ENCODE peak calls at places on chromosomes 16 and 17, in eight cellular contexts. One of them, this sample, is unnamed.

GRCh38 chr16:55386534-55387296 is 62.7 kb downstream of the IRX6 start:
- DNase-seq in amygdala: no peak
- DNase-seq in iris pigment epithelial cell: no peak
- DNase-seq in NCI-H1092: no peak
- DNase-seq in HT1080: no peak
- DNase-seq in HuH-7: no peak
- DNase-seq in stimulated activated CD4-positive, alpha-beta T cell treated with anti-CD3 and anti-CD28 coated beads, Interleukin-15, amount 100 ng/mL, for 1 hour: no peak
- DNase-seq in progenitor cell of endocrine pancreas: no peak
- DNase-seq in this sample: no peak

GRCh38 chr16:4371481-4372314 is at the start of gene VASN:
- DNase-seq in amygdala: peak
- DNase-seq in iris pigment epithelial cell: peak
- DNase-seq in NCI-H1092: no peak
- DNase-seq in HT1080: peak
- DNase-seq in HuH-7: peak
- DNase-seq in stimulated activated CD4-positive, alpha-beta T cell treated with anti-CD3 and anti-CD28 coated beads, Interleukin-15, amount 100 ng/mL, for 1 hour: peak
- DNase-seq in progenitor cell of endocrine pancreas: peak
- DNase-seq in this sample: peak

GRCh38 chr17:29567362-29568330 is 809 bp upstream of the ABHD15 start:
- DNase-seq in amygdala: peak
- DNase-seq in iris pigment epithelial cell: peak
- DNase-seq in NCI-H1092: peak
- DNase-seq in HT1080: peak
- DNase-seq in HuH-7: peak
- DNase-seq in stimulated activated CD4-positive, alpha-beta T cell treated with anti-CD3 and anti-CD28 coated beads, Interleukin-15, amount 100 ng/mL, for 1 hour: peak
- DNase-seq in progenitor cell of endocrine pancreas: peak
- DNase-seq in this sample: peak

GRCh38 chr17:41176744-41177387 is 1.2 kb downstream of the KRTAP4-2 start:
- DNase-seq in amygdala: no peak
- DNase-seq in iris pigment epithelial cell: no peak
- DNase-seq in NCI-H1092: no peak
- DNase-seq in HT1080: no peak
- DNase-seq in HuH-7: no peak
- DNase-seq in stimulated activated CD4-positive, alpha-beta T cell treated with anti-CD3 and anti-CD28 coated beads, Interleukin-15, amount 100 ng/mL, for 1 hour: no peak
- DNase-seq in progenitor cell of endocrine pancreas: no peak
- DNase-seq in this sample: no peak

GRCh38 chr16:53922805-53923645 is 219.1 kb downstream of the FTO start:
- DNase-seq in amygdala: no peak
- DNase-seq in iris pigment epithelial cell: no peak
- DNase-seq in NCI-H1092: peak
- DNase-seq in HT1080: no peak
- DNase-seq in HuH-7: no peak
- DNase-seq in stimulated activated CD4-positive, alpha-beta T cell treated with anti-CD3 and anti-CD28 coated beads, Interleukin-15, amount 100 ng/mL, for 1 hour: no peak
- DNase-seq in progenitor cell of endocrine pancreas: no peak
- DNase-seq in this sample: no peak

GRCh38 chr16:27486344-27486743 is 63.4 kb downstream of the GTF3C1 start:
- DNase-seq in amygdala: no peak
- DNase-seq in iris pigment epithelial cell: no peak
- DNase-seq in NCI-H1092: no peak
- DNase-seq in HT1080: no peak
- DNase-seq in HuH-7: no peak
- DNase-seq in stimulated activated CD4-positive, alpha-beta T cell treated with anti-CD3 and anti-CD28 coated beads, Interleukin-15, amount 100 ng/mL, for 1 hour: no peak
- DNase-seq in progenitor cell of endocrine pancreas: no peak
- DNase-seq in this sample: no peak

GRCh38 chr17:5758651-5759050 is 174.3 kb upstream of the NLRP1 start:
- DNase-seq in amygdala: no peak
- DNase-seq in iris pigment epithelial cell: peak
- DNase-seq in NCI-H1092: no peak
- DNase-seq in HT1080: peak
- DNase-seq in HuH-7: no peak
- DNase-seq in stimulated activated CD4-positive, alpha-beta T cell treated with anti-CD3 and anti-CD28 coated beads, Interleukin-15, amount 100 ng/mL, for 1 hour: no peak
- DNase-seq in progenitor cell of endocrine pancreas: no peak
- DNase-seq in this sample: no peak

GRCh38 chr17:28228109-28228840 is 90.7 kb upstream of the TMEM97 start:
- DNase-seq in amygdala: no peak
- DNase-seq in iris pigment epithelial cell: peak
- DNase-seq in NCI-H1092: no peak
- DNase-seq in HT1080: no peak
- DNase-seq in HuH-7: peak
- DNase-seq in stimulated activated CD4-positive, alpha-beta T cell treated with anti-CD3 and anti-CD28 coated beads, Interleukin-15, amount 100 ng/mL, for 1 hour: no peak
- DNase-seq in progenitor cell of endocrine pancreas: no peak
- DNase-seq in this sample: no peak

GRCh38 chr17:3748576-3748975 is 24.9 kb downstream of the HASPIN start:
- DNase-seq in amygdala: no peak
- DNase-seq in iris pigment epithelial cell: no peak
- DNase-seq in NCI-H1092: no peak
- DNase-seq in HT1080: no peak
- DNase-seq in HuH-7: no peak
- DNase-seq in stimulated activated CD4-positive, alpha-beta T cell treated with anti-CD3 and anti-CD28 coated beads, Interleukin-15, amount 100 ng/mL, for 1 hour: no peak
- DNase-seq in progenitor cell of endocrine pancreas: no peak
- DNase-seq in this sample: no peak

GRCh38 chr16:13110124-13110796 is 208.9 kb downstream of the SHISA9 start:
- DNase-seq in amygdala: peak
- DNase-seq in iris pigment epithelial cell: peak
- DNase-seq in NCI-H1092: no peak
- DNase-seq in HT1080: peak
- DNase-seq in HuH-7: no peak
- DNase-seq in stimulated activated CD4-positive, alpha-beta T cell treated with anti-CD3 and anti-CD28 coated beads, Interleukin-15, amount 100 ng/mL, for 1 hour: no peak
- DNase-seq in progenitor cell of endocrine pancreas: no peak
- DNase-seq in this sample: no peak

GRCh38 chr16:27430923-27431484 is 29.0 kb downstream of the IL21R start:
- DNase-seq in amygdala: no peak
- DNase-seq in iris pigment epithelial cell: peak
- DNase-seq in NCI-H1092: no peak
- DNase-seq in HT1080: no peak
- DNase-seq in HuH-7: no peak
- DNase-seq in stimulated activated CD4-positive, alpha-beta T cell treated with anti-CD3 and anti-CD28 coated beads, Interleukin-15, amount 100 ng/mL, for 1 hour: no peak
- DNase-seq in progenitor cell of endocrine pancreas: peak
- DNase-seq in this sample: peak

GRCh38 chr17:3944485-3945388 is 19.5 kb downstream of the ATP2A3 start:
- DNase-seq in amygdala: peak
- DNase-seq in iris pigment epithelial cell: peak
- DNase-seq in NCI-H1092: no peak
- DNase-seq in HT1080: no peak
- DNase-seq in HuH-7: peak
- DNase-seq in stimulated activated CD4-positive, alpha-beta T cell treated with anti-CD3 and anti-CD28 coated beads, Interleukin-15, amount 100 ng/mL, for 1 hour: no peak
- DNase-seq in progenitor cell of endocrine pancreas: peak
- DNase-seq in this sample: peak

GRCh38 chr17:77893144-77894044 is 65.1 kb upstream of the TNRC6C start:
- DNase-seq in amygdala: no peak
- DNase-seq in iris pigment epithelial cell: no peak
- DNase-seq in NCI-H1092: no peak
- DNase-seq in HT1080: no peak
- DNase-seq in HuH-7: no peak
- DNase-seq in stimulated activated CD4-positive, alpha-beta T cell treated with anti-CD3 and anti-CD28 coated beads, Interleukin-15, amount 100 ng/mL, for 1 hour: no peak
- DNase-seq in progenitor cell of endocrine pancreas: no peak
- DNase-seq in this sample: peak

GRCh38 chr16:46801428-46802049 is 29.4 kb downstream of the C16orf87 start:
- DNase-seq in amygdala: no peak
- DNase-seq in iris pigment epithelial cell: no peak
- DNase-seq in NCI-H1092: no peak
- DNase-seq in HT1080: peak
- DNase-seq in HuH-7: no peak
- DNase-seq in stimulated activated CD4-positive, alpha-beta T cell treated with anti-CD3 and anti-CD28 coated beads, Interleukin-15, amount 100 ng/mL, for 1 hour: no peak
- DNase-seq in progenitor cell of endocrine pancreas: no peak
- DNase-seq in this sample: no peak

GRCh38 chr16:87816507-87817100 is 50.8 kb upstream of the KLHDC4 start:
- DNase-seq in amygdala: no peak
- DNase-seq in iris pigment epithelial cell: no peak
- DNase-seq in NCI-H1092: no peak
- DNase-seq in HT1080: no peak
- DNase-seq in HuH-7: no peak
- DNase-seq in stimulated activated CD4-positive, alpha-beta T cell treated with anti-CD3 and anti-CD28 coated beads, Interleukin-15, amount 100 ng/mL, for 1 hour: no peak
- DNase-seq in progenitor cell of endocrine pancreas: no peak
- DNase-seq in this sample: no peak

GRCh38 chr17:83041305-83041704 is 38.1 kb upstream of the METRNL start:
- DNase-seq in amygdala: no peak
- DNase-seq in iris pigment epithelial cell: peak
- DNase-seq in NCI-H1092: no peak
- DNase-seq in HT1080: peak
- DNase-seq in HuH-7: no peak
- DNase-seq in stimulated activated CD4-positive, alpha-beta T cell treated with anti-CD3 and anti-CD28 coated beads, Interleukin-15, amount 100 ng/mL, for 1 hour: no peak
- DNase-seq in progenitor cell of endocrine pancreas: no peak
- DNase-seq in this sample: no peak

GRCh38 chr17:73071387-73071999 is 21.0 kb downstream of the SLC39A11 start:
- DNase-seq in amygdala: no peak
- DNase-seq in iris pigment epithelial cell: no peak
- DNase-seq in NCI-H1092: no peak
- DNase-seq in HT1080: no peak
- DNase-seq in HuH-7: peak
- DNase-seq in stimulated activated CD4-positive, alpha-beta T cell treated with anti-CD3 and anti-CD28 coated beads, Interleukin-15, amount 100 ng/mL, for 1 hour: no peak
- DNase-seq in progenitor cell of endocrine pancreas: no peak
- DNase-seq in this sample: no peak

GRCh38 chr17:43940630-43941029 is 1.6 kb downstream of the PPY start:
- DNase-seq in amygdala: no peak
- DNase-seq in iris pigment epithelial cell: peak
- DNase-seq in NCI-H1092: peak
- DNase-seq in HT1080: peak
- DNase-seq in HuH-7: peak
- DNase-seq in stimulated activated CD4-positive, alpha-beta T cell treated with anti-CD3 and anti-CD28 coated beads, Interleukin-15, amount 100 ng/mL, for 1 hour: no peak
- DNase-seq in progenitor cell of endocrine pancreas: peak
- DNase-seq in this sample: no peak

GRCh38 chr16:78072275-78072674 is 27.2 kb upstream of the WWOX start:
- DNase-seq in amygdala: no peak
- DNase-seq in iris pigment epithelial cell: no peak
- DNase-seq in NCI-H1092: no peak
- DNase-seq in HT1080: no peak
- DNase-seq in HuH-7: no peak
- DNase-seq in stimulated activated CD4-positive, alpha-beta T cell treated with anti-CD3 and anti-CD28 coated beads, Interleukin-15, amount 100 ng/mL, for 1 hour: no peak
- DNase-seq in progenitor cell of endocrine pancreas: no peak
- DNase-seq in this sample: no peak

GRCh38 chr17:77429985-77430752 is 289.4 kb downstream of the SEC14L1 start:
- DNase-seq in amygdala: peak
- DNase-seq in iris pigment epithelial cell: peak
- DNase-seq in NCI-H1092: peak
- DNase-seq in HT1080: peak
- DNase-seq in HuH-7: peak
- DNase-seq in stimulated activated CD4-positive, alpha-beta T cell treated with anti-CD3 and anti-CD28 coated beads, Interleukin-15, amount 100 ng/mL, for 1 hour: peak
- DNase-seq in progenitor cell of endocrine pancreas: peak
- DNase-seq in this sample: peak

GRCh38 chr16:3861808-3862451 is 18.6 kb downstream of the CREBBP start:
- DNase-seq in amygdala: no peak
- DNase-seq in iris pigment epithelial cell: peak
- DNase-seq in NCI-H1092: no peak
- DNase-seq in HT1080: peak
- DNase-seq in HuH-7: no peak
- DNase-seq in stimulated activated CD4-positive, alpha-beta T cell treated with anti-CD3 and anti-CD28 coated beads, Interleukin-15, amount 100 ng/mL, for 1 hour: no peak
- DNase-seq in progenitor cell of endocrine pancreas: no peak
- DNase-seq in this sample: no peak

GRCh38 chr17:51372345-51373004 is 112.1 kb downstream of the UTP18 start:
- DNase-seq in amygdala: peak
- DNase-seq in iris pigment epithelial cell: peak
- DNase-seq in NCI-H1092: no peak
- DNase-seq in HT1080: peak
- DNase-seq in HuH-7: peak
- DNase-seq in stimulated activated CD4-positive, alpha-beta T cell treated with anti-CD3 and anti-CD28 coated beads, Interleukin-15, amount 100 ng/mL, for 1 hour: no peak
- DNase-seq in progenitor cell of endocrine pancreas: no peak
- DNase-seq in this sample: no peak

GRCh38 chr16:70157477-70158260 is 15.9 kb upstream of the CLEC18C start:
- DNase-seq in amygdala: no peak
- DNase-seq in iris pigment epithelial cell: no peak
- DNase-seq in NCI-H1092: no peak
- DNase-seq in HT1080: peak
- DNase-seq in HuH-7: peak
- DNase-seq in stimulated activated CD4-positive, alpha-beta T cell treated with anti-CD3 and anti-CD28 coated beads, Interleukin-15, amount 100 ng/mL, for 1 hour: no peak
- DNase-seq in progenitor cell of endocrine pancreas: no peak
- DNase-seq in this sample: peak

GRCh38 chr17:82690786-82691489 is 7.6 kb downstream of the RAB40B start:
- DNase-seq in amygdala: no peak
- DNase-seq in iris pigment epithelial cell: no peak
- DNase-seq in NCI-H1092: no peak
- DNase-seq in HT1080: no peak
- DNase-seq in HuH-7: no peak
- DNase-seq in stimulated activated CD4-positive, alpha-beta T cell treated with anti-CD3 and anti-CD28 coated beads, Interleukin-15, amount 100 ng/mL, for 1 hour: no peak
- DNase-seq in progenitor cell of endocrine pancreas: no peak
- DNase-seq in this sample: no peak

GRCh38 chr16:84735846-84736586 is 36.2 kb downstream of the USP10 start:
- DNase-seq in amygdala: no peak
- DNase-seq in iris pigment epithelial cell: no peak
- DNase-seq in NCI-H1092: peak
- DNase-seq in HT1080: no peak
- DNase-seq in HuH-7: no peak
- DNase-seq in stimulated activated CD4-positive, alpha-beta T cell treated with anti-CD3 and anti-CD28 coated beads, Interleukin-15, amount 100 ng/mL, for 1 hour: no peak
- DNase-seq in progenitor cell of endocrine pancreas: no peak
- DNase-seq in this sample: no peak

GRCh38 chr17:1515640-1516402 is 591 bp downstream of the INPP5K start:
- DNase-seq in amygdala: peak
- DNase-seq in iris pigment epithelial cell: peak
- DNase-seq in NCI-H1092: no peak
- DNase-seq in HT1080: peak
- DNase-seq in HuH-7: peak
- DNase-seq in stimulated activated CD4-positive, alpha-beta T cell treated with anti-CD3 and anti-CD28 coated beads, Interleukin-15, amount 100 ng/mL, for 1 hour: peak
- DNase-seq in progenitor cell of endocrine pancreas: no peak
- DNase-seq in this sample: no peak

GRCh38 chr17:64230551-64231408 is 32.3 kb downstream of the TEX2 start:
- DNase-seq in amygdala: no peak
- DNase-seq in iris pigment epithelial cell: peak
- DNase-seq in NCI-H1092: no peak
- DNase-seq in HT1080: peak
- DNase-seq in HuH-7: no peak
- DNase-seq in stimulated activated CD4-positive, alpha-beta T cell treated with anti-CD3 and anti-CD28 coated beads, Interleukin-15, amount 100 ng/mL, for 1 hour: no peak
- DNase-seq in progenitor cell of endocrine pancreas: no peak
- DNase-seq in this sample: no peak

GRCh38 chr16:85137323-85138072 is 25.2 kb upstream of the CIBAR2 start:
- DNase-seq in amygdala: peak
- DNase-seq in iris pigment epithelial cell: peak
- DNase-seq in NCI-H1092: no peak
- DNase-seq in HT1080: peak
- DNase-seq in HuH-7: peak
- DNase-seq in stimulated activated CD4-positive, alpha-beta T cell treated with anti-CD3 and anti-CD28 coated beads, Interleukin-15, amount 100 ng/mL, for 1 hour: no peak
- DNase-seq in progenitor cell of endocrine pancreas: no peak
- DNase-seq in this sample: peak

GRCh38 chr17:63041722-63042121 is 75.7 kb downstream of the TANC2 start:
- DNase-seq in amygdala: no peak
- DNase-seq in iris pigment epithelial cell: no peak
- DNase-seq in NCI-H1092: no peak
- DNase-seq in HT1080: no peak
- DNase-seq in HuH-7: no peak
- DNase-seq in stimulated activated CD4-positive, alpha-beta T cell treated with anti-CD3 and anti-CD28 coated beads, Interleukin-15, amount 100 ng/mL, for 1 hour: no peak
- DNase-seq in progenitor cell of endocrine pancreas: no peak
- DNase-seq in this sample: no peak

This sample was measured in sciatic nerve.